ENCODE peak calls at places on chromosomes 1 and 21, in eight cellular contexts. R is H9; Z is left lobe of liver; W is non-pigmented ciliary epithelial cell; U is body of pancreas; C is stimulated activated CD4-positive, alpha-beta T cell treated with anti-CD3 and anti-CD28 coated beads, Interleukin-2, amount 100 ng/mL, for 48 hours; J is CD8-positive, alpha-beta memory T cell; L is stimulated activated CD8-positive, alpha-beta memory T cell treated with anti-CD3 and anti-CD28 coated beads, Interleukin-7, amount 100 ng/mL, for 1 hour. S is an unnamed sample.

GRCh38 chr1:182338806-182339370 is 52.7 kb downstream of the GLUL start:
- DNase-seq in R (no peak), Z (no peak), W (no peak), U (no peak), C (no peak), J (no peak), L (no peak), S (no peak)

GRCh38 chr1:235270625-235271024 is 57.4 kb downstream of the ARID4B start:
- DNase-seq in R (no peak), Z (no peak), W (no peak), U (no peak), C (no peak), J (peak), L (no peak), S (no peak)

GRCh38 chr21:20661745-20662470 is 336.3 kb upstream of the NCAM2 start:
- DNase-seq in R (peak), Z (no peak), W (no peak), U (no peak), C (no peak), J (no peak), L (no peak), S (no peak)

GRCh38 chr1:3914331-3914851 is 14.3 kb upstream of the C1orf174 start:
- DNase-seq in R (no peak), Z (no peak), W (no peak), U (no peak), C (no peak), J (no peak), L (no peak), S (no peak)

GRCh38 chr1:219577331-219577730 is 35.6 kb downstream of the ZC3H11B start:
- DNase-seq in R (no peak), Z (no peak), W (no peak), U (no peak), C (no peak), J (no peak), L (no peak), S (no peak)

GRCh38 chr1:41679531-41679930 is 195.0 kb upstream of the EDN2 start:
- DNase-seq in R (no peak), Z (no peak), W (no peak), U (no peak), C (no peak), J (no peak), L (no peak), S (no peak)

GRCh38 chr1:17434591-17434990 is 4.9 kb downstream of the RCC2 start:
- DNase-seq in R (peak), Z (no peak), W (no peak), U (no peak), C (no peak), J (no peak), L (no peak), S (no peak)

GRCh38 chr21:43372663-43373386 is 54.1 kb downstream of the SIK1 start:
- DNase-seq in R (no peak), Z (no peak), W (no peak), U (no peak), C (no peak), J (no peak), L (no peak), S (no peak)

GRCh38 chr1:71303617-71304041 is 222.8 kb upstream of the ZRANB2 start:
- DNase-seq in R (no peak), Z (no peak), W (no peak), U (no peak), C (no peak), J (no peak), L (no peak), S (no peak)

GRCh38 chr1:21152423-21153100 is 24.1 kb downstream of the EIF4G3 start:
- DNase-seq in R (no peak), Z (no peak), W (no peak), U (no peak), C (no peak), J (no peak), L (no peak), S (no peak)